ENCODE peak calls at places on chromosomes 7 and 10, in four cellular contexts. One of them, this sample, is unnamed.

GRCh38 chr10:116691544-116692126 is 50.7 kb downstream of the HSPA12A start:
- DNase-seq in GM23338: no peak
- DNase-seq in adrenal gland: no peak
- DNase-seq in hepatocyte: no peak
- DNase-seq in this sample: no peak

GRCh38 chr10:3198900-3199299 is 26.3 kb upstream of the PITRM1 start:
- DNase-seq in adrenal gland: no peak
- DNase-seq in hepatocyte: no peak
- DNase-seq in GM23338: no peak
- DNase-seq in this sample: no peak

GRCh38 chr10:79162861-79163662 is 94.3 kb downstream of the ZMIZ1 start:
- DNase-seq in adrenal gland: peak
- DNase-seq in hepatocyte: no peak
- DNase-seq in GM23338: no peak
- DNase-seq in this sample: peak

GRCh38 chr10:93218386-93218785 is 144.7 kb downstream of the CYP26A1 start:
- DNase-seq in hepatocyte: no peak
- DNase-seq in adrenal gland: no peak
- DNase-seq in GM23338: no peak
- DNase-seq in this sample: no peak

GRCh38 chr10:78556700-78557432 is 511.9 kb upstream of the ZMIZ1 start:
- DNase-seq in hepatocyte: no peak
- DNase-seq in GM23338: no peak
- DNase-seq in adrenal gland: no peak
- DNase-seq in this sample: no peak

GRCh38 chr10:84541289-84541637 is 212.9 kb downstream of the CCSER2 start:
- DNase-seq in hepatocyte: no peak
- DNase-seq in GM23338: peak
- DNase-seq in adrenal gland: no peak
- DNase-seq in this sample: no peak

GRCh38 chr7:29146082-29146706 is at the start of gene CPVL:
- DNase-seq in hepatocyte: peak
- DNase-seq in adrenal gland: peak
- DNase-seq in GM23338: peak
- DNase-seq in this sample: no peak

GRCh38 chr7:34497153-34497777 is 160.8 kb upstream of the NPSR1 start:
- DNase-seq in GM23338: peak
- DNase-seq in adrenal gland: no peak
- DNase-seq in hepatocyte: no peak
- DNase-seq in this sample: no peak

GRCh38 chr7:107007892-107008287 is 36.6 kb upstream of the PRKAR2B start:
- DNase-seq in hepatocyte: no peak
- DNase-seq in adrenal gland: no peak
- DNase-seq in GM23338: peak
- DNase-seq in this sample: no peak

GRCh38 chr10:48609899-48610584 is 5.2 kb upstream of the ARHGAP22 start:
- DNase-seq in GM23338: no peak
- DNase-seq in hepatocyte: no peak
- DNase-seq in adrenal gland: no peak
- DNase-seq in this sample: no peak

GRCh38 chr7:128106840-128107239 is 75.6 kb upstream of the LRRC4 start:
- DNase-seq in hepatocyte: no peak
- DNase-seq in GM23338: no peak
- DNase-seq in adrenal gland: no peak
- DNase-seq in this sample: no peak

GRCh38 chr7:29564455-29565185 is 985 bp downstream of the PRR15 start:
- DNase-seq in adrenal gland: no peak
- DNase-seq in GM23338: peak
- DNase-seq in hepatocyte: peak
- DNase-seq in this sample: peak

GRCh38 chr10:132688580-132689420 is 97.1 kb downstream of the NKX6-2 start:
- DNase-seq in adrenal gland: no peak
- DNase-seq in GM23338: no peak
- DNase-seq in hepatocyte: no peak
- DNase-seq in this sample: no peak

GRCh38 chr10:116470768-116471415 is 43.2 kb downstream of the PNLIPRP3 start:
- DNase-seq in adrenal gland: no peak
- DNase-seq in hepatocyte: peak
- DNase-seq in GM23338: peak
- DNase-seq in this sample: no peak

GRCh38 chr7:157485961-157486510 is 149.2 kb downstream of the DNAJB6 start:
- DNase-seq in GM23338: no peak
- DNase-seq in hepatocyte: no peak
- DNase-seq in adrenal gland: no peak
- DNase-seq in this sample: no peak

GRCh38 chr7:154631162-154631561 is 371.8 kb downstream of the PAXIP1 start:
- DNase-seq in hepatocyte: no peak
- DNase-seq in GM23338: no peak
- DNase-seq in adrenal gland: no peak
- DNase-seq in this sample: no peak

GRCh38 chr7:7177044-7177517 is 5.3 kb upstream of the C1GALT1 start:
- DNase-seq in GM23338: peak
- DNase-seq in hepatocyte: peak
- DNase-seq in adrenal gland: no peak
- DNase-seq in this sample: peak

GRCh38 chr10:89389254-89389653 is 3.2 kb upstream of the IFIT1 start:
- DNase-seq in hepatocyte: peak
- DNase-seq in adrenal gland: no peak
- DNase-seq in GM23338: peak
- DNase-seq in this sample: peak

GRCh38 chr10:35219906-35220890 is 93.6 kb downstream of the CREM start:
- DNase-seq in GM23338: no peak
- DNase-seq in adrenal gland: no peak
- DNase-seq in hepatocyte: peak
- DNase-seq in this sample: peak

GRCh38 chr10:6755891-6756460 is 175.9 kb upstream of the PRKCQ start:
- DNase-seq in adrenal gland: no peak
- DNase-seq in GM23338: no peak
- DNase-seq in hepatocyte: no peak
- DNase-seq in this sample: no peak

GRCh38 chr10:133292919-133293809 is 15.5 kb downstream of the TUBGCP2 start:
- DNase-seq in GM23338: no peak
- DNase-seq in adrenal gland: no peak
- DNase-seq in hepatocyte: no peak
- DNase-seq in this sample: peak

GRCh38 chr7:87032604-87033003 is 26.9 kb downstream of the ELAPOR2 start:
- DNase-seq in GM23338: no peak
- DNase-seq in adrenal gland: no peak
- DNase-seq in hepatocyte: no peak
- DNase-seq in this sample: no peak

GRCh38 chr10:78937800-78938694 is 130.7 kb upstream of the ZMIZ1 start:
- DNase-seq in GM23338: peak
- DNase-seq in hepatocyte: no peak
- DNase-seq in adrenal gland: no peak
- DNase-seq in this sample: no peak

GRCh38 chr10:48480397-48481374 is 124.2 kb downstream of the ARHGAP22 start:
- DNase-seq in adrenal gland: peak
- DNase-seq in GM23338: no peak
- DNase-seq in hepatocyte: no peak
- DNase-seq in this sample: no peak

GRCh38 chr10:73871915-73872710 is 2.2 kb downstream of the CAMK2G start:
- DNase-seq in adrenal gland: no peak
- DNase-seq in hepatocyte: peak
- DNase-seq in GM23338: no peak
- DNase-seq in this sample: no peak

GRCh38 chr10:10804998-10805737 is 212.5 kb upstream of the CELF2 start:
- DNase-seq in adrenal gland: no peak
- DNase-seq in hepatocyte: peak
- DNase-seq in GM23338: no peak
- DNase-seq in this sample: peak

DNA sequence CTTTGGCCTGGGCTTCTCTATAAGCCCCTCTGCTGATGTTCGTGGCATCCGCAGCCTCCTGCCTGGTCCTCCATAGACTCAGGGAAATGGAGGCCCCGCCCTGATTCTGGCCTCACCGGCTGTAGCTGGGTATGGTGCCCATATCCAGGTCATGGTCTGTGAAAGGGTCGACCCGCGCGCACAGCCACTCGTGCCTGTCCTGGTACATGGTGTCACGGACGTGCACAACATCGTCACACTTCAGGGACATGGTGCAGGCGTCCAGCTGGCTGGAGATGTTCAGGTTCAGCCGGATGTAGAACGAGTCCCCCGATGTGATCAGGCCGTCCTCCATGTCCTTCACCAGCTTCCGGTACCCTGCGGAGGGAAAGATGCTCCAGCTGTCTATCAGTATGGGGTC is 75.1 kb upstream of the GNA12 start:
- DNase-seq in hepatocyte: no peak
- DNase-seq in adrenal gland: no peak
- DNase-seq in GM23338: no peak
- DNase-seq in this sample: no peak
- H3K4me3 ChIP-seq in hepatocyte: no peak
- H3K4me3 ChIP-seq in adrenal gland: no peak
- H3K4me3 ChIP-seq in GM23338: no peak
- H3K4me3 ChIP-seq in this sample: no peak

DNA sequence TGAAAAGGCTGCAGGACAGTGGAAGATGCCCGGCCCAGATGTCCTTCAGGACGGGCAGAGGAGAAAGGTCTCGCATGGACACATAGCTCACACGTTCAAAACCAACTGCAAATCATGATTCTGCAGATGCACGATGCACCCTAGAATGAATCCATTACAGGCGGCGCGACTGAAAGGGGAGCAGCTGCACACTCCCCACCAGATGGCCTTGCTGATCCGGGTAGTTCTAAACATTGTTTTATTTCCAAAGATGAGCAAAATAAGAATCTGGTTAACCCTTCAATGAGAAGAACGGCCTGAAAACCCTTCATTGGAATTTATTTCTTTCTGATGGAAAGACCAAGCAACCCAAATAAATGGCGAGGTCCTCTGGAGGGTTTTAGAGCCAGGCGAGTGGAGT is 33.8 kb downstream of the CHST15 start:
- DNase-seq in hepatocyte: no peak
- DNase-seq in GM23338: no peak
- DNase-seq in adrenal gland: no peak
- DNase-seq in this sample: no peak
- TF ChIP-seq CTCF in hepatocyte: no peak
- TF ChIP-seq CTCF in GM23338: no peak
- TF ChIP-seq CTCF in adrenal gland: no peak
- TF ChIP-seq CTCF in this sample: no peak

GRCh38 chr7:65731129-65731528 is 141.7 kb upstream of the VKORC1L1 start:
- DNase-seq in adrenal gland: no peak
- DNase-seq in hepatocyte: no peak
- DNase-seq in GM23338: no peak
- DNase-seq in this sample: no peak

DNA sequence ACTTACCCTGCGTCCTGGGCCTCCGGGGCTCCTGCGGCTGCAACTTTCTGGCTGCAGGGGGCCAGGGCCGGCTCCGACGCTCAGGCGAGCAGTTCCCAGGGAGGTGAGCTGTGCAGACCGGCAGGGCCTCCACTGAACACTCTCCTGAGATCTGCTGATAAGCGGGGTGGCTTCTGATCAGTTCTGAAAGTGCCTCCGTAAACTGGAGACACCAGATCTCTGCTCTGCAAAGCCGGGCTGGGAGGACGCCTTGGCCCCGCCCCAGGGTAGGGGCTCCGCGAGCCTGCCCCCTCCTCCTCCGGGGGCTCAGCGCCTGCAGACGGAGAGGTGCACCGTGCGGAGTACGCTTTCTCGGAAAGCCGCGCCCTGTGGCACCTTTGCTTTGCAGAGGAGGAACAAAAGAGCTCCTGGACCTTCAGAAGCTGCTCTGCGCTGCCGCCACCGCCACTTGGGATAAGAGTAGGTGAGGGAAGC is 141.3 kb upstream of the VKORC1L1 start:
- DNase-seq in GM23338: peak
- DNase-seq in hepatocyte: peak
- DNase-seq in adrenal gland: no peak
- DNase-seq in this sample: no peak
- H3K4me3 ChIP-seq in GM23338: peak
- H3K4me3 ChIP-seq in hepatocyte: peak
- H3K4me3 ChIP-seq in adrenal gland: no peak
- H3K4me3 ChIP-seq in this sample: no peak

GRCh38 chr7:47303695-47304453 is 278.0 kb downstream of the TNS3 start:
- DNase-seq in GM23338: no peak
- DNase-seq in adrenal gland: no peak
- DNase-seq in hepatocyte: no peak
- DNase-seq in this sample: no peak
- TF ChIP-seq CTCF in GM23338: no peak
- TF ChIP-seq CTCF in adrenal gland: no peak
- TF ChIP-seq CTCF in hepatocyte: no peak
- TF ChIP-seq CTCF in this sample: no peak

GRCh38 chr7:74231232-74231590 is 21.4 kb downstream of the LAT2 start:
- DNase-seq in GM23338: no peak
- DNase-seq in adrenal gland: no peak
- DNase-seq in hepatocyte: no peak
- DNase-seq in this sample: no peak

GRCh38 chr7:74233655-74234280 is 20.4 kb downstream of the RFC2 start:
- DNase-seq in GM23338: no peak
- DNase-seq in hepatocyte: peak
- DNase-seq in adrenal gland: no peak
- DNase-seq in this sample: peak

GRCh38 chr7:74234549-74234948 is 19.6 kb downstream of the RFC2 start:
- DNase-seq in adrenal gland: no peak
- DNase-seq in hepatocyte: no peak
- DNase-seq in GM23338: no peak
- DNase-seq in this sample: no peak

GRCh38 chr7:74228951-74229900 is 19.4 kb downstream of the LAT2 start:
- DNase-seq in GM23338: no peak
- DNase-seq in adrenal gland: no peak
- DNase-seq in hepatocyte: no peak
- DNase-seq in this sample: no peak

GRCh38 chr7:74230446-74231231 is 20.8 kb downstream of the LAT2 start:
- DNase-seq in GM23338: no peak
- DNase-seq in adrenal gland: no peak
- DNase-seq in hepatocyte: no peak
- DNase-seq in this sample: no peak
- H3K4me3 ChIP-seq in GM23338: no peak
- H3K4me3 ChIP-seq in adrenal gland: no peak
- H3K4me3 ChIP-seq in hepatocyte: no peak
- H3K4me3 ChIP-seq in this sample: no peak

DNA sequence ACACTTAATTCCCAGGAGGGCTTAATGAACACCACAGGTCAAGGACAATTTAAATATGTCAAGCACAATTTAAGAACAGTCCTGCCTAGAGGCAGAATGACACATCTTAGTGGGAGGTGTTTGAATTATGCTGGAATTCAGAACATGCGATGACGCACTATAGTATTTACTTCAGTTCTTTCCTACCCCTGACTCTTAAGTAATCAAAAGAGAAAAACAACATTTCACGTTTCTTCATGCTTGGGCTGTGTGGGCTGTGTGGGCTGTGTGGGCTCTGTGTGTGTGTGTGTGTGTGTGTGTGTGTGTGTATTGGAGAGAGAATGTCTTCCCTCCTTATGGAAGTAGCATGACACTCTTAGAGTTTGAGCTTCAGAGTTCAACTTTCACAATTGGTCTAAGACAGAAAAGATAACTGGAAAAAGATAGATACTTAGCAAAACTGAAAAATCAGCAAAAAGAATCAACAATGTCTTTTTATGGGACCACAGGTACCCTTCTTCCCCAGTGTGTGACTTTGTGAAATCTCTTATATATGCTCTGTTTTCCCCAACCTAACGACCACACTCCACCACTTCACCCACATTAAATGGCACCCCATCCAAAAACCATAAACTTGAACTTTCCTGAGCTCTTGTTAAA is 33.7 kb upstream of the CABCOCO1 start:
- DNase-seq in adrenal gland: no peak
- DNase-seq in hepatocyte: peak
- DNase-seq in GM23338: peak
- DNase-seq in this sample: peak
- TF ChIP-seq CTCF in adrenal gland: no peak
- TF ChIP-seq CTCF in hepatocyte: no peak
- TF ChIP-seq CTCF in GM23338: no peak
- TF ChIP-seq CTCF in this sample: no peak

This sample was measured in fibroblast of the aortic adventitia.